ENCODE peak calls at places on chromosomes 5 and 9, in five cellular contexts. One of them, this sample, is unnamed.
A peak's percentile ranks its signal among the peaks of the same experiment; 100 is the strongest.

GRCh38 chr5:174688441-174689354 is 35.7 kb upstream of the MSX2 start:
- DNase-seq in GM13977: no peak
- DNase-seq in lower lobe of right lung: no peak
- DNase-seq in endodermal cell: peak; percentile 75
- DNase-seq in B cell: no peak
- DNase-seq in this sample: no peak

GRCh38 chr5:56615750-56616149 is 199.6 kb upstream of the MAP3K1 start:
- DNase-seq in GM13977: no peak
- DNase-seq in lower lobe of right lung: no peak
- DNase-seq in endodermal cell: no peak
- DNase-seq in B cell: no peak
- DNase-seq in this sample: no peak

GRCh38 chr9:136336156-136336860 is 9.0 kb downstream of the GPSM1 start:
- DNase-seq in GM13977: no peak
- DNase-seq in lower lobe of right lung: no peak
- DNase-seq in endodermal cell: no peak
- DNase-seq in B cell: no peak
- DNase-seq in this sample: no peak

GRCh38 chr5:179285236-179285635 is 60.0 kb downstream of the ADAMTS2 start:
- DNase-seq in GM13977: no peak
- DNase-seq in lower lobe of right lung: peak; percentile 53
- DNase-seq in endodermal cell: no peak
- DNase-seq in B cell: no peak
- DNase-seq in this sample: peak; percentile 72

GRCh38 chr5:33891731-33892418 is at the start of gene ADAMTS12:
- DNase-seq in GM13977: peak; percentile 54
- DNase-seq in lower lobe of right lung: no peak
- DNase-seq in endodermal cell: peak; percentile 84
- DNase-seq in B cell: no peak
- DNase-seq in this sample: no peak

GRCh38 chr5:172109749-172110148 is 78.3 kb downstream of the STK10 start:
- DNase-seq in GM13977: no peak
- DNase-seq in lower lobe of right lung: peak; percentile 14
- DNase-seq in endodermal cell: no peak
- DNase-seq in B cell: no peak
- DNase-seq in this sample: peak; percentile 51

GRCh38 chr5:67407979-67408378 is 211.4 kb upstream of the CD180 start:
- DNase-seq in GM13977: no peak
- DNase-seq in lower lobe of right lung: no peak
- DNase-seq in endodermal cell: no peak
- DNase-seq in B cell: no peak
- DNase-seq in this sample: no peak

GRCh38 chr5:65013141-65013540 is 244.4 kb downstream of the CWC27 start:
- DNase-seq in GM13977: no peak
- DNase-seq in lower lobe of right lung: no peak
- DNase-seq in endodermal cell: no peak
- DNase-seq in B cell: no peak
- DNase-seq in this sample: no peak

GRCh38 chr9:133707065-133707760 is 30.9 kb downstream of the SARDH start:
- DNase-seq in GM13977: no peak
- DNase-seq in lower lobe of right lung: no peak
- DNase-seq in endodermal cell: peak; percentile 43
- DNase-seq in B cell: no peak
- DNase-seq in this sample: peak; percentile 60

GRCh38 chr5:17077447-17078233 is 139.8 kb upstream of the BASP1 start:
- DNase-seq in GM13977: no peak
- DNase-seq in lower lobe of right lung: no peak
- DNase-seq in endodermal cell: no peak
- DNase-seq in B cell: no peak
- DNase-seq in this sample: no peak

GRCh38 chr9:137876781-137877386 is 698 bp upstream of the CACNA1B start:
- DNase-seq in GM13977: no peak
- DNase-seq in lower lobe of right lung: no peak
- DNase-seq in endodermal cell: no peak
- DNase-seq in B cell: no peak
- DNase-seq in this sample: no peak

GRCh38 chr5:26813235-26813634 is 225.2 kb downstream of the CDH9 start:
- DNase-seq in GM13977: no peak
- DNase-seq in lower lobe of right lung: no peak
- DNase-seq in endodermal cell: peak; percentile 71
- DNase-seq in B cell: no peak
- DNase-seq in this sample: no peak

GRCh38 chr5:125140855-125141254 is 394.4 kb upstream of the ZNF608 start:
- DNase-seq in GM13977: no peak
- DNase-seq in lower lobe of right lung: no peak
- DNase-seq in endodermal cell: no peak
- DNase-seq in B cell: no peak
- DNase-seq in this sample: no peak

GRCh38 chr5:101080485-101081240 is 177.6 kb upstream of the ST8SIA4 start:
- DNase-seq in GM13977: no peak
- DNase-seq in lower lobe of right lung: no peak
- DNase-seq in endodermal cell: no peak
- DNase-seq in B cell: no peak
- DNase-seq in this sample: no peak

GRCh38 chr5:177234761-177235315 is 68.7 kb downstream of the RAB24 start:
- DNase-seq in GM13977: no peak
- DNase-seq in lower lobe of right lung: no peak
- DNase-seq in endodermal cell: no peak
- DNase-seq in B cell: no peak
- DNase-seq in this sample: no peak

GRCh38 chr9:12916037-12916436 is 141.2 kb downstream of the LURAP1L start:
- DNase-seq in GM13977: no peak
- DNase-seq in lower lobe of right lung: no peak
- DNase-seq in endodermal cell: no peak
- DNase-seq in B cell: no peak
- DNase-seq in this sample: no peak

GRCh38 chr5:140821375-140822280 is at the start of gene PCDHA5:
- DNase-seq in GM13977: no peak
- DNase-seq in lower lobe of right lung: no peak
- DNase-seq in endodermal cell: peak; percentile 50
- DNase-seq in B cell: no peak
- DNase-seq in this sample: no peak

GRCh38 chr9:87801013-87801412 is 75.1 kb downstream of the CTSL start:
- DNase-seq in GM13977: no peak
- DNase-seq in lower lobe of right lung: no peak
- DNase-seq in endodermal cell: no peak
- DNase-seq in B cell: no peak
- DNase-seq in this sample: no peak

GRCh38 chr9:89116064-89116817 is 62.4 kb downstream of the SHC3 start:
- DNase-seq in GM13977: no peak
- DNase-seq in lower lobe of right lung: no peak
- DNase-seq in endodermal cell: no peak
- DNase-seq in B cell: no peak
- DNase-seq in this sample: no peak

GRCh38 chr9:94805585-94805984 is 79.1 kb downstream of the AOPEP start:
- DNase-seq in GM13977: no peak
- DNase-seq in lower lobe of right lung: no peak
- DNase-seq in endodermal cell: no peak
- DNase-seq in B cell: no peak
- DNase-seq in this sample: no peak

GRCh38 chr9:15033316-15033715 is 123.1 kb upstream of the FREM1 start:
- DNase-seq in GM13977: no peak
- DNase-seq in lower lobe of right lung: no peak
- DNase-seq in endodermal cell: no peak
- DNase-seq in B cell: no peak
- DNase-seq in this sample: no peak

GRCh38 chr5:125148706-125149105 is 402.3 kb upstream of the ZNF608 start:
- DNase-seq in GM13977: no peak
- DNase-seq in lower lobe of right lung: no peak
- DNase-seq in endodermal cell: no peak
- DNase-seq in B cell: no peak
- DNase-seq in this sample: no peak

GRCh38 chr9:120413121-120414048 is 166.6 kb downstream of the CDK5RAP2 start:
- DNase-seq in GM13977: no peak
- DNase-seq in lower lobe of right lung: no peak
- DNase-seq in endodermal cell: peak; percentile 74
- DNase-seq in B cell: no peak
- DNase-seq in this sample: no peak

DNA sequence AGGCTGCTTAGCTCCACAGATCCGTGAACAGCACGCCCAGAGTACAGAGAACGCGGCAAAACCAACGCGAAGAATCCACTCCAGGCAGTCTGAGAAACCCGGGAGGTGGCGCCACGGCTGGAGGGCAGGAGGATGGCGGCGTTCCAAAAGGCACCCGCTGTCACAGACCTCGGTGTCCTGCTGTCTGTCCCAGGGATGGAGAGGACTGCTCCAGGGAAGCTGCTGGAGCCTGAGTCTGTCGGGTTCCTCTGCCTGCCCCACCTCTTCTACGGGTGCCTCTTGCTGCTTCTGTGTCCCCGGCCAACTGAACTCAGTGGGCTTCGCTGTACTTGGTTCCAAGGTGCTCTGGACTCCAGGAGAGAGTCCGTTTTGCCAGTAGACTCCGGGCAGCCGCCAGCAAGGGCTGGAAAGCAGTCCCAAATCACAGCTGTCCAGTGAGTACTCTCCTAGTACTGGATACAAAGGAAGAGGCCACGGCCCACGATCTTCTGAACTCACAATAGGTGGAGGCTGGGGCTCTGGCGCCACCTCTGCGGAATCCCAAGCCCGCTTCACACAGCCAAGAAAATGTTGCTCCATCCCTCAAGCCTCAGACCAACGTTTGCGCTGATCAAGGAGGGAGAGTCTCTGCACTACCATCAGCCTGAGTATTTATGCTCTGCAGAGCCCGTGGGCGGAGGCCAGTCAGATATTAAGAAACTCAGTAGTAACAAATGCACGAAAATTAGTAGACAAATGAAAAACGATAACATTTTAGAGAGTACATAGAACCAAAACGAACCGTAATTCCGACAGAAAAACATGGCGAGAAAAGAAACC is 442 bp downstream of the ANXA2R start:
- DNase-seq in GM13977: no peak
- DNase-seq in lower lobe of right lung: peak; percentile 80
- DNase-seq in endodermal cell: peak; percentile 86
- DNase-seq in B cell: peak; percentile 71
- DNase-seq in this sample: no peak
- TF ChIP-seq CTCF in GM13977: peak; percentile 43
- TF ChIP-seq CTCF in lower lobe of right lung: peak; percentile 9
- TF ChIP-seq CTCF in endodermal cell: no peak
- TF ChIP-seq CTCF in B cell: no peak
- TF ChIP-seq CTCF in this sample: peak; percentile 64

DNA sequence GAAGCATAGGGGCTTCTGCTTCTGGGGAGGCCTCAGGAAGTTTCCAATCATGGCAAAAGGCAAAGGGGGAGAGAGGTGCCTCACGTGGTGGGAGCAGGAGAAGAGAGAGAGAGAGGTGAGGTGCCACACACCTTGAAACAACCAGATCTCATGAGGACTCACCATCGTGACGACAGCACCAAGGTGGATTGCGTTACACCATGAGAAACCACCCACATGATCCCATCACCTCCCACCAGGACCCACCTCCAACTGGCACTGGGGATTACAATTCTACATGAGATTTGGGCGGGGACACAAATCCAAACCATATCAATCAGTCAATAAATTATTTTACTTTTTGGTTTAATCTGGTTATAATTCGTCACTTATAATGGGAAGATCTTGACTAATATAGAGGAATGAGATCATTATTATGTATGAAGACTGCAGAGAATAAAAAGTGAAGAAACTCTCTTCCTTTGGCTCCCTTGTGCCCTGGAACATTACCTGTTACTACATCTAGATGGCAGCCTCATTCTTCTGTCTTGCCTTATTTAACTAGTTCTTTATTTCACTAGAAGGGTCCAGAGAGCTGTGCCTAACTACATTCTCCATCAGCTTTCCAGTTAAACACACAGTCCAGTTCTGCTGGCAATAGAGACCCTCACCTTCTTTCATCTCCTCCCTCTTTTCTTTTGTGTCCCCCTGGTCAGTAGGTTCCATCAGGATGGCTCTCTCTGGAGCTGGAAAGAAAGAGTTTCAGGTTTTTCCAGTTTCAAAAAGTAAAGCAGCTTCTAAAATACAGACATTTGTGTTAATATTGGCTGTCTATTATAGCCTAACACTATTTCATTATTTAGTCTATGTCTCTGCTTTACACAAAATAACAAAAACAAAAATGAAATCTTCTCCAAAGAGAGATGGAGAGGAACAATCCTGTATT is 21.7 kb upstream of the SPINK7 start:
- DNase-seq in GM13977: peak; percentile 5
- DNase-seq in lower lobe of right lung: no peak
- DNase-seq in endodermal cell: peak; percentile 65
- DNase-seq in B cell: peak; percentile 5
- DNase-seq in this sample: no peak
- TF ChIP-seq CTCF in GM13977: peak; percentile 51
- TF ChIP-seq CTCF in lower lobe of right lung: peak; percentile 24
- TF ChIP-seq CTCF in endodermal cell: peak; percentile 83
- TF ChIP-seq CTCF in B cell: peak; percentile 26
- TF ChIP-seq CTCF in this sample: peak; percentile 76

DNA sequence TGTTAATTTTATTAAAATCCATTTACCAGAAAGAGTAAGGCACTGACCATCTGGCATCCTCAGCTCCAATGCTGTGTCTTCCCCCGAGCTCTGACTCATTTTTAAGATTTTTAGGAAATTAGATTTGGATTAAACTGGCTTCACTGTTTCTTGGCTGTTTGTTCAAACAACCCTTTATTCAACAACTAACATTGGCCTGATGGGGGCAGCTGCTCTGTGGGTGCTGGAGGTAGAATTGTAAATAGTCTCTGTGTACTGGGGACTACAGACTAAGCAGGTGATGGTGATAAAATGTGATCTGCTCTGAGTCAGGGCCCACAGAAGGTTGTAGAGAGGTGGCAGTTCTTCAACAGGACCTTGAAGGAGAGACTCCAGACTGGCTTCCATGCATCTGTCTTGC is 2.9 kb downstream of the RABEPK start:
- DNase-seq in GM13977: no peak
- DNase-seq in lower lobe of right lung: no peak
- DNase-seq in endodermal cell: no peak
- DNase-seq in B cell: no peak
- DNase-seq in this sample: no peak
- TF ChIP-seq CTCF in GM13977: no peak
- TF ChIP-seq CTCF in lower lobe of right lung: no peak
- TF ChIP-seq CTCF in endodermal cell: peak; percentile 53
- TF ChIP-seq CTCF in B cell: no peak
- TF ChIP-seq CTCF in this sample: no peak

GRCh38 chr5:123269851-123270250 is 153.4 kb downstream of the CEP120 start:
- DNase-seq in GM13977: no peak
- DNase-seq in lower lobe of right lung: no peak
- DNase-seq in endodermal cell: no peak
- DNase-seq in B cell: no peak
- DNase-seq in this sample: no peak

GRCh38 chr5:123269436-123269835 is 153.8 kb downstream of the CEP120 start:
- DNase-seq in GM13977: no peak
- DNase-seq in lower lobe of right lung: no peak
- DNase-seq in endodermal cell: no peak
- DNase-seq in B cell: no peak
- DNase-seq in this sample: no peak

GRCh38 chr5:123278284-123278683 is 144.9 kb downstream of the CEP120 start:
- DNase-seq in GM13977: no peak
- DNase-seq in lower lobe of right lung: no peak
- DNase-seq in endodermal cell: no peak
- DNase-seq in B cell: no peak
- DNase-seq in this sample: no peak

DNA sequence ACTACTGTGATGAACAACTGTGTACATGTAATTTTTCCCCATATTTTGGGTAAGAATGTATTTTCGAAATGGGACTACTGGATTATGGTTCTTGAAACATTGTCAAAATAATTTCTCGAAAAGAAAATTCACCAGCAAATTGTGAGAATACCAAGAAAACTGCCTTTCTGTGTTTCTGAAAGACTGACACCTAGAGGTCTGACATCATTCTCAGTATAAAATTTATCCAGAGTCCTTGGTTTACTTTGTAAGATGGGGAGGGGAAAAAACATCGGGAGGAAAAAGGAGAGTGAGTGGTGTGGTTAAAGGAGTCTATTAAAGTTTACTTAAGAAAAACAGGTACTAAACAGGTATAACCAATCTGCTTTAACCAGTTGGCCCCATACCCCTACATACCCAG is 149.2 kb downstream of the CEP120 start:
- DNase-seq in GM13977: no peak
- DNase-seq in lower lobe of right lung: no peak
- DNase-seq in endodermal cell: no peak
- DNase-seq in B cell: no peak
- DNase-seq in this sample: no peak
- TF ChIP-seq CTCF in GM13977: no peak
- TF ChIP-seq CTCF in lower lobe of right lung: peak; percentile 22
- TF ChIP-seq CTCF in endodermal cell: peak; percentile 65
- TF ChIP-seq CTCF in B cell: no peak
- TF ChIP-seq CTCF in this sample: peak; percentile 79